ENCODE peak calls at places on chromosomes 3 and 15, in eight cellular contexts. D, K, C, O, G, V, Z and N are unnamed samples.

GRCh38 chr15:31013863-31014607 is 22.6 kb upstream of the MTMR10 start:
- DNase-seq in D (no peak), K (no peak), C (no peak), O (no peak), G (no peak), V (no peak), Z (no peak), N (no peak)

GRCh38 chr3:79521221-79521848 is 246.5 kb downstream of the ROBO1 start:
- DNase-seq in D (no peak), K (no peak), C (peak), O (peak), G (no peak), V (peak), Z (no peak), N (peak)

GRCh38 chr3:183247190-183247589 is 5.9 kb upstream of the B3GNT5 start:
- DNase-seq in D (no peak), K (no peak), C (no peak), O (peak), G (no peak), V (peak), Z (no peak), N (peak)

GRCh38 chr15:28260722-28261121 is 61.3 kb downstream of the HERC2 start:
- DNase-seq in D (no peak), K (no peak), C (no peak), O (no peak), G (no peak), V (no peak), Z (no peak), N (no peak)

GRCh38 chr3:49720383-49721164 is 1.1 kb upstream of the AMIGO3 start:
- DNase-seq in D (no peak), K (peak), C (no peak), O (no peak), G (peak), V (no peak), Z (no peak), N (no peak)

GRCh38 chr3:74643636-74644035 is 29.2 kb upstream of the CNTN3 start:
- DNase-seq in D (no peak), K (no peak), C (peak), O (no peak), G (no peak), V (peak), Z (no peak), N (no peak)

GRCh38 chr15:34886134-34886533 is 83.4 kb downstream of the AQR start:
- DNase-seq in D (no peak), K (no peak), C (no peak), O (no peak), G (no peak), V (no peak), Z (no peak), N (no peak)

GRCh38 chr3:190492966-190493365 is 20.9 kb upstream of the IL1RAP start:
- DNase-seq in D (no peak), K (no peak), C (no peak), O (no peak), G (no peak), V (no peak), Z (no peak), N (no peak)

GRCh38 chr3:168878655-168879054 is 782.9 kb upstream of the GOLIM4 start:
- DNase-seq in D (no peak), K (no peak), C (no peak), O (peak), G (no peak), V (peak), Z (no peak), N (no peak)

GRCh38 chr3:52615178-52615577 is 70.5 kb downstream of the PBRM1 start:
- DNase-seq in D (no peak), K (no peak), C (no peak), O (no peak), G (no peak), V (peak), Z (no peak), N (no peak)

GRCh38 chr15:58296276-58296675 is 135.5 kb upstream of the LIPC start:
- DNase-seq in D (no peak), K (no peak), C (no peak), O (no peak), G (no peak), V (no peak), Z (no peak), N (no peak)

GRCh38 chr3:131072845-131073244 is 46.2 kb downstream of the NEK11 start:
- DNase-seq in D (no peak), K (no peak), C (no peak), O (no peak), G (no peak), V (peak), Z (no peak), N (peak)

GRCh38 chr15:93610944-93611343 is 521.9 kb upstream of the RGMA start:
- DNase-seq in D (no peak), K (no peak), C (peak), O (no peak), G (no peak), V (no peak), Z (no peak), N (no peak)

GRCh38 chr3:85939026-85939616 is 980.3 kb downstream of the CADM2 start:
- DNase-seq in D (no peak), K (no peak), C (no peak), O (no peak), G (no peak), V (peak), Z (peak), N (no peak)

GRCh38 chr15:88905576-88905975 is 7.6 kb downstream of the MFGE8 start:
- DNase-seq in D (no peak), K (no peak), C (no peak), O (no peak), G (no peak), V (no peak), Z (no peak), N (no peak)

GRCh38 chr3:186099178-186099577 is 9.7 kb downstream of the ETV5 start:
- DNase-seq in D (no peak), K (peak), C (peak), O (no peak), G (no peak), V (peak), Z (no peak), N (no peak)

GRCh38 chr3:172846706-172847105 is 96.2 kb downstream of the ECT2 start:
- DNase-seq in D (no peak), K (no peak), C (no peak), O (peak), G (no peak), V (no peak), Z (no peak), N (peak)

GRCh38 chr15:68334661-68335124 is 57.1 kb downstream of the FEM1B start:
- DNase-seq in D (no peak), K (peak), C (peak), O (no peak), G (peak), V (no peak), Z (no peak), N (peak)

GRCh38 chr3:5499404-5499803 is 311.9 kb downstream of the EDEM1 start:
- DNase-seq in D (no peak), K (no peak), C (no peak), O (no peak), G (no peak), V (no peak), Z (no peak), N (no peak)

GRCh38 chr15:85120351-85121113 is 138.9 kb downstream of the PDE8A start:
- DNase-seq in D (no peak), K (no peak), C (no peak), O (no peak), G (no peak), V (no peak), Z (no peak), N (no peak)

GRCh38 chr3:31132132-31132769 is 237.8 kb upstream of the GADL1 start:
- DNase-seq in D (no peak), K (no peak), C (peak), O (peak), G (no peak), V (peak), Z (peak), N (no peak)

GRCh38 chr3:11582123-11582968 is 61.4 kb downstream of the VGLL4 start:
- DNase-seq in D (no peak), K (peak), C (peak), O (peak), G (peak), V (peak), Z (no peak), N (peak)

GRCh38 chr3:172622916-172623700 is 87.8 kb downstream of the NCEH1 start:
- DNase-seq in D (peak), K (no peak), C (peak), O (peak), G (no peak), V (peak), Z (peak), N (no peak)

GRCh38 chr15:87368511-87368910 is 888.0 kb downstream of the NTRK3 start:
- DNase-seq in D (no peak), K (no peak), C (peak), O (no peak), G (no peak), V (peak), Z (no peak), N (no peak)

GRCh38 chr3:139111392-139112229 is 66.9 kb upstream of the PRR23C start:
- DNase-seq in D (peak), K (peak), C (peak), O (peak), G (no peak), V (peak), Z (peak), N (peak)

GRCh38 chr15:65949482-65949881 is 80.2 kb downstream of the RAB11A start:
- DNase-seq in D (no peak), K (no peak), C (no peak), O (no peak), G (no peak), V (no peak), Z (no peak), N (no peak)

GRCh38 chr3:37907906-37908305 is 46.2 kb downstream of the CTDSPL start:
- DNase-seq in D (no peak), K (no peak), C (no peak), O (no peak), G (no peak), V (no peak), Z (no peak), N (no peak)

GRCh38 chr3:53169045-53169831 is 8.2 kb downstream of the PRKCD start:
- DNase-seq in D (no peak), K (no peak), C (no peak), O (no peak), G (no peak), V (peak), Z (no peak), N (no peak)

GRCh38 chr3:59286791-59287531 is 237.1 kb upstream of the CFAP20DC start:
- DNase-seq in D (no peak), K (no peak), C (peak), O (peak), G (no peak), V (peak), Z (no peak), N (peak)

GRCh38 chr3:11603628-11604027 is 40.1 kb downstream of the VGLL4 start:
- DNase-seq in D (no peak), K (peak), C (no peak), O (no peak), G (peak), V (no peak), Z (no peak), N (peak)

GRCh38 chr15:79680721-79681120 is 216.1 kb downstream of the MTHFS start:
- DNase-seq in D (no peak), K (no peak), C (peak), O (peak), G (no peak), V (peak), Z (no peak), N (peak)

GRCh38 chr3:111729087-111729846 is 129.8 kb upstream of the PHLDB2 start:
- DNase-seq in D (no peak), K (peak), C (peak), O (no peak), G (peak), V (peak), Z (no peak), N (no peak)

GRCh38 chr15:78070049-78070698 is 7.3 kb downstream of the TBC1D2B start:
- DNase-seq in D (no peak), K (no peak), C (no peak), O (no peak), G (peak), V (no peak), Z (no peak), N (no peak)

GRCh38 chr15:77569647-77570186 is 63.0 kb downstream of the LINGO1 start:
- DNase-seq in D (no peak), K (no peak), C (no peak), O (no peak), G (no peak), V (no peak), Z (no peak), N (no peak)

GRCh38 chr15:80605591-80606150 is 89.4 kb upstream of the ABHD17C start:
- DNase-seq in D (no peak), K (no peak), C (no peak), O (no peak), G (no peak), V (no peak), Z (no peak), N (no peak)

GRCh38 chr15:68310811-68311463 is 33.4 kb downstream of the FEM1B start:
- DNase-seq in D (no peak), K (peak), C (no peak), O (no peak), G (peak), V (no peak), Z (no peak), N (no peak)

GRCh38 chr3:50607271-50608091 is 4.1 kb downstream of the CISH start:
- DNase-seq in D (no peak), K (no peak), C (no peak), O (no peak), G (no peak), V (no peak), Z (no peak), N (no peak)